ENCODE peak calls at places on chromosomes 5 and 9, in six cellular contexts. X, K, V, F, Z and A are unnamed samples.

GRCh38 chr9:82332774-82333152 is 344.2 kb downstream of the SPATA31D1 start:
- DNase-seq in V (no peak), K (no peak), F (no peak), Z (peak; percentile 23), X (peak; percentile 23), A (no peak)

GRCh38 chr5:17118631-17119030 is 98.8 kb upstream of the BASP1 start:
- DNase-seq in V (peak; percentile 96), K (no peak), F (peak; percentile 95), X (peak; percentile 99), Z (peak; percentile 27), A (peak; percentile 96)

GRCh38 chr9:2013688-2014087 is 1.5 kb upstream of the SMARCA2 start:
- DNase-seq in V (no peak), X (peak; percentile 38), F (peak; percentile 45), Z (no peak), K (no peak), A (peak; percentile 65)

GRCh38 chr5:54362992-54363630 is 52.7 kb upstream of the ARL15 start:
- DNase-seq in Z (no peak), X (no peak), F (no peak), K (no peak), V (no peak), A (peak; percentile 44)

GRCh38 chr5:169548315-169548714 is 35.3 kb upstream of the SPDL1 start:
- DNase-seq in K (no peak), F (peak; percentile 71), V (peak; percentile 48), X (peak; percentile 24), Z (no peak), A (peak; percentile 45)

GRCh38 chr5:72402959-72403628 is 82.9 kb downstream of the PTCD2 start:
- DNase-seq in F (peak; percentile 54), K (no peak), Z (no peak), V (no peak), X (no peak), A (no peak)

GRCh38 chr9:104961238-104961637 is 33.3 kb upstream of the ABCA1 start:
- DNase-seq in Z (no peak), F (peak; percentile 78), K (no peak), X (peak; percentile 83), V (peak; percentile 18), A (peak; percentile 86)

GRCh38 chr9:92064711-92065110 is 50.5 kb downstream of the SPTLC1 start:
- DNase-seq in Z (no peak), V (no peak), X (peak; percentile 73), F (peak; percentile 95), K (no peak), A (peak; percentile 44)

GRCh38 chr9:88741335-88741734 is 206.4 kb downstream of the NXNL2 start:
- DNase-seq in Z (no peak), V (no peak), X (no peak), F (peak; percentile 47), K (no peak), A (no peak)

GRCh38 chr9:130199605-130200004 is 27.4 kb downstream of the NCS1 start:
- DNase-seq in Z (no peak), K (no peak), F (no peak), X (peak; percentile 87), V (no peak), A (peak; percentile 47)

GRCh38 chr5:68755293-68755692 is 338.5 kb upstream of the SLC30A5 start:
- DNase-seq in K (no peak), Z (no peak), X (no peak), V (no peak), F (no peak), A (no peak)

GRCh38 chr5:135116146-135116545 is 82.1 kb upstream of the PITX1 start:
- DNase-seq in V (no peak), K (no peak), Z (no peak), X (no peak), F (no peak), A (no peak)

GRCh38 chr9:21994996-21995651 is 533 bp downstream of the CDKN2B-AS1 start:
- DNase-seq in F (peak; percentile 76), K (peak; percentile 89), Z (peak; percentile 74), V (no peak), X (peak; percentile 69), A (peak; percentile 73)

GRCh38 chr5:154779105-154779504 is 23.9 kb downstream of the LARP1 start:
- DNase-seq in V (peak; percentile 61), Z (no peak), X (peak; percentile 93), K (no peak), F (peak; percentile 86), A (peak; percentile 92)

GRCh38 chr5:164091836-164092235 is 586.4 kb downstream of the MAT2B start:
- DNase-seq in Z (no peak), V (no peak), K (no peak), F (no peak), X (no peak), A (no peak)

GRCh38 chr5:137836301-137836700 is 31.4 kb upstream of the MYOT start:
- DNase-seq in Z (no peak), K (no peak), X (no peak), V (no peak), F (peak; percentile 12), A (no peak)

GRCh38 chr5:41151562-41151961 is 61.8 kb downstream of the C6 start:
- DNase-seq in F (peak; percentile 12), Z (no peak), V (no peak), X (no peak), K (no peak), A (no peak)

GRCh38 chr5:143653256-143653655 is 158.7 kb upstream of the HMHB1 start:
- DNase-seq in V (no peak), Z (no peak), K (no peak), X (no peak), F (no peak), A (no peak)

GRCh38 chr9:22170990-22171663 is 162.0 kb upstream of the CDKN2B start:
- DNase-seq in X (no peak), Z (no peak), K (no peak), F (peak; percentile 36), V (no peak), A (no peak)

GRCh38 chr5:61030163-61030482 is 85.1 kb downstream of the NDUFAF2 start:
- DNase-seq in V (no peak), F (no peak), K (no peak), Z (no peak), X (peak; percentile 71), A (peak; percentile 87)

GRCh38 chr9:2053883-2054845 is 39.0 kb downstream of the SMARCA2 start:
- DNase-seq in K (no peak), V (no peak), X (peak; percentile 47), Z (no peak), F (no peak), A (peak; percentile 78)

GRCh38 chr5:67297376-67297775 is 100.8 kb upstream of the CD180 start:
- DNase-seq in V (no peak), K (no peak), F (no peak), Z (no peak), X (no peak), A (no peak)

GRCh38 chr9:137720571-137721110 is 101.8 kb downstream of the EHMT1 start:
- DNase-seq in K (no peak), Z (no peak), F (no peak), V (no peak), X (no peak), A (no peak)

GRCh38 chr5:93349613-93350012 is 231.4 kb downstream of the NR2F1-AS1 start:
- DNase-seq in F (peak; percentile 73), X (peak; percentile 89), Z (no peak), K (no peak), V (no peak), A (peak; percentile 82)

GRCh38 chr9:110578896-110579752 is at the start of gene SVEP1:
- DNase-seq in X (peak; percentile 77), F (peak; percentile 68), V (peak; percentile 15), K (peak; percentile 74), Z (peak; percentile 67), A (peak; percentile 74)

GRCh38 chr5:150781706-150782614 is 3.4 kb downstream of the SMIM3 start:
- DNase-seq in F (peak; percentile 89), Z (peak; percentile 79), X (peak; percentile 96), V (no peak), K (peak; percentile 72), A (peak; percentile 94)

GRCh38 chr9:135930446-135931345 is 23.4 kb upstream of the CAMSAP1 start:
- DNase-seq in V (no peak), X (no peak), K (no peak), F (no peak), Z (no peak), A (no peak)

GRCh38 chr5:170159101-170159698 is 53.5 kb downstream of the FOXI1 start:
- DNase-seq in V (peak; percentile 29), K (no peak), X (peak; percentile 54), F (peak; percentile 59), Z (no peak), A (peak; percentile 23)

GRCh38 chr5:22316291-22316690 is 536.9 kb downstream of the CDH12 start:
- DNase-seq in F (no peak), K (no peak), V (no peak), X (no peak), Z (no peak), A (no peak)
- TF ChIP-seq CTCF in F (no peak), K (no peak), V (no peak), X (no peak), Z (no peak), A (no peak)

DNA sequence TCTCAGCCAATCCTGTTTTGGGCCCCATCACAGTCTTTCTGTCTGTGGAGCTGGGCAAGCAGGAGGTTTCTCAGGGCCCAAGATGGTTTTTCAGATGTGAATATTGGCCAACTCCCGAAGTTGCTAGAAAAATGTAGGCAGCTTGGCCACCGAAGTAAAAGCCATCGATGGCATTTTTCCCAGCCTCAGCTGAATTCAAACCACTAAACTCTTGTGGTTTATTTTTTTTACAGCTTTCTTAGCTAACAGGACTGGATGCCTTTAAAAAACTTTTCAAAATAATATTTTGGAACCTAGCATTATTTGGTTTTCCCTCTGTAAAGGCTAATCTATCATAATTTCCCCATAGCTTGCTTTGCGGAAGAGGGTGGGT is 102.4 kb upstream of the ERCC6L2 start:
- DNase-seq in V (no peak), X (peak; percentile 61), K (no peak), F (peak; percentile 54), Z (no peak), A (no peak)
- H3K4me3 ChIP-seq in V (no peak overlapping the region), X (no peak overlapping the region), K (no peak overlapping the region), F (no peak overlapping the region), Z (no peak overlapping the region), A (no peak overlapping the region)

GRCh38 chr9:131954299-131954698 is 125.4 kb downstream of the MED27 start:
- DNase-seq in K (no peak), V (no peak), X (no peak), F (peak; percentile 14), Z (no peak), A (peak; percentile 23)
- TF ChIP-seq CTCF in K (peak; percentile 12), V (peak; percentile 36), X (peak; percentile 7), F (peak; percentile 50), Z (no peak), A (peak; percentile 15)

DNA sequence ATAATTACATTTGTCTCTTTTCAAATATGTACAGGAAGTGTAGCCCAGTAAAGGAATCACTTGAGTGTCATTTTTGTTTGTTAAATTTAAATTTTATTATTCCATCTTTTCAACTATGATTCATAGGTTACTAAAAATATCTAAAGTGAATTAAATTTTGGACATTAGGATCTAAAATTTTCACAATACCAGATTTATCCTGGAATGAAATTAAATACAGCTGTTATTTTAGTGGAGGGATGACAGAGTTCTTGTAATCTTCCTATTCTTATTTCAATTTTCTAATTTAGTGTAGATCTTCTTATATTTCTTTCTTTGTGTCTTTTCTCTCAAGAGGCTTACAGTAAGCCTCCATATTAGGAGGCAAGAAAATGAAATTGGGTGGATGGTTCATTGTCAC is 167.8 kb upstream of the TNC start:
- DNase-seq in F (no peak), Z (no peak), X (no peak), V (no peak), K (no peak), A (no peak)
- H3K4me3 ChIP-seq in F (no peak overlapping the region), Z (no peak overlapping the region), X (no peak overlapping the region), V (no peak overlapping the region), K (no peak overlapping the region), A (no peak overlapping the region)

GRCh38 chr5:78295035-78295961 is 800 bp upstream of the AP3B1 start:
- DNase-seq in X (no peak), F (no peak), V (peak; percentile 35), Z (peak; percentile 23), K (peak; percentile 65), A (no peak)
- TF ChIP-seq CTCF in X (peak; percentile 3), F (peak; percentile 50), V (no peak), Z (no peak), K (no peak), A (peak; percentile 33)